ENCODE peak calls at places on chromosome 18, in five cellular contexts. One of them, this sample, is unnamed.

GRCh38 chr18:48931680-48932461 is 18.9 kb downstream of the SMAD7 start:
- DNase-seq in adrenal gland: no peak
- DNase-seq in H54: no peak
- DNase-seq in GM12891: no peak
- DNase-seq in sigmoid colon: no peak
- DNase-seq in this sample: peak

GRCh38 chr18:58364867-58365533 is 263.9 kb downstream of the ALPK2 start:
- DNase-seq in adrenal gland: no peak
- DNase-seq in GM12891: no peak
- DNase-seq in sigmoid colon: no peak
- DNase-seq in H54: peak
- DNase-seq in this sample: no peak

GRCh38 chr18:11310476-11311086 is 161.2 kb upstream of the PIEZO2 start:
- DNase-seq in GM12891: peak
- DNase-seq in adrenal gland: peak
- DNase-seq in H54: no peak
- DNase-seq in sigmoid colon: no peak
- DNase-seq in this sample: peak

GRCh38 chr18:58640428-58640805 is 11.5 kb upstream of the ALPK2 start:
- DNase-seq in GM12891: no peak
- DNase-seq in sigmoid colon: no peak
- DNase-seq in adrenal gland: no peak
- DNase-seq in H54: no peak
- DNase-seq in this sample: no peak

GRCh38 chr18:24170389-24170788 is 31.5 kb downstream of the CABYR start:
- DNase-seq in H54: no peak
- DNase-seq in sigmoid colon: no peak
- DNase-seq in adrenal gland: no peak
- DNase-seq in GM12891: no peak
- DNase-seq in this sample: no peak

GRCh38 chr18:23994361-23994902 is 20.1 kb upstream of the TTC39C start:
- DNase-seq in GM12891: no peak
- DNase-seq in H54: peak
- DNase-seq in adrenal gland: peak
- DNase-seq in sigmoid colon: peak
- DNase-seq in this sample: no peak

GRCh38 chr18:63834471-63835113 is 52.9 kb upstream of the SERPINB2 start:
- DNase-seq in adrenal gland: no peak
- DNase-seq in H54: no peak
- DNase-seq in sigmoid colon: no peak
- DNase-seq in GM12891: no peak
- DNase-seq in this sample: no peak

GRCh38 chr18:59813942-59814341 is 85.9 kb upstream of the PMAIP1 start:
- DNase-seq in GM12891: no peak
- DNase-seq in sigmoid colon: no peak
- DNase-seq in H54: no peak
- DNase-seq in adrenal gland: no peak
- DNase-seq in this sample: no peak

GRCh38 chr18:50527636-50528307 is 32.1 kb upstream of the MAPK4 start:
- DNase-seq in adrenal gland: no peak
- DNase-seq in H54: no peak
- DNase-seq in sigmoid colon: no peak
- DNase-seq in GM12891: no peak
- DNase-seq in this sample: no peak

GRCh38 chr18:13447621-13448020 is 229.1 kb downstream of the LDLRAD4 start:
- DNase-seq in adrenal gland: no peak
- DNase-seq in sigmoid colon: no peak
- DNase-seq in GM12891: no peak
- DNase-seq in H54: no peak
- DNase-seq in this sample: no peak

GRCh38 chr18:33652645-33653044 is 74.6 kb downstream of the ASXL3 start:
- DNase-seq in adrenal gland: no peak
- DNase-seq in H54: no peak
- DNase-seq in sigmoid colon: no peak
- DNase-seq in GM12891: no peak
- DNase-seq in this sample: no peak

GRCh38 chr18:9705183-9705864 is 2.8 kb upstream of the RAB31 start:
- DNase-seq in sigmoid colon: peak
- DNase-seq in GM12891: no peak
- DNase-seq in adrenal gland: no peak
- DNase-seq in H54: peak
- DNase-seq in this sample: no peak

GRCh38 chr18:13500227-13500865 is 226.0 kb downstream of the FAM210A start:
- DNase-seq in adrenal gland: no peak
- DNase-seq in sigmoid colon: no peak
- DNase-seq in H54: peak
- DNase-seq in GM12891: no peak
- DNase-seq in this sample: no peak

GRCh38 chr18:57784034-57784815 is 18.9 kb downstream of the ATP8B1 start:
- DNase-seq in adrenal gland: no peak
- DNase-seq in H54: no peak
- DNase-seq in sigmoid colon: no peak
- DNase-seq in GM12891: no peak
- DNase-seq in this sample: no peak

GRCh38 chr18:25830787-25831186 is 259.6 kb downstream of the SS18 start:
- DNase-seq in GM12891: no peak
- DNase-seq in H54: no peak
- DNase-seq in adrenal gland: peak
- DNase-seq in sigmoid colon: no peak
- DNase-seq in this sample: no peak

GRCh38 chr18:65221736-65222135 is 529.1 kb upstream of the CDH7 start:
- DNase-seq in sigmoid colon: no peak
- DNase-seq in adrenal gland: no peak
- DNase-seq in H54: no peak
- DNase-seq in GM12891: no peak
- DNase-seq in this sample: no peak

GRCh38 chr18:67717800-67718199 is 201.3 kb upstream of the DSEL start:
- DNase-seq in sigmoid colon: no peak
- DNase-seq in H54: no peak
- DNase-seq in GM12891: no peak
- DNase-seq in adrenal gland: no peak
- DNase-seq in this sample: no peak

GRCh38 chr18:48641981-48642380 is 103.2 kb downstream of the CTIF start:
- DNase-seq in sigmoid colon: no peak
- DNase-seq in adrenal gland: no peak
- DNase-seq in H54: no peak
- DNase-seq in GM12891: no peak
- DNase-seq in this sample: no peak

GRCh38 chr18:36719630-36720029 is 109.2 kb downstream of the TPGS2 start:
- DNase-seq in H54: no peak
- DNase-seq in GM12891: no peak
- DNase-seq in sigmoid colon: no peak
- DNase-seq in adrenal gland: no peak
- DNase-seq in this sample: no peak

GRCh38 chr18:71784777-71785176 is 759.4 kb downstream of the CBLN2 start:
- DNase-seq in H54: no peak
- DNase-seq in sigmoid colon: no peak
- DNase-seq in adrenal gland: no peak
- DNase-seq in GM12891: no peak
- DNase-seq in this sample: peak

GRCh38 chr18:62379051-62379450 is 53.9 kb downstream of the TNFRSF11A start:
- DNase-seq in adrenal gland: no peak
- DNase-seq in H54: peak
- DNase-seq in sigmoid colon: no peak
- DNase-seq in GM12891: no peak
- DNase-seq in this sample: no peak

GRCh38 chr18:78242796-78243195 is 736.8 kb upstream of the SALL3 start:
- DNase-seq in H54: no peak
- DNase-seq in sigmoid colon: no peak
- DNase-seq in GM12891: no peak
- DNase-seq in adrenal gland: no peak
- DNase-seq in this sample: no peak

GRCh38 chr18:12254137-12254819 is at the start of gene CIDEA:
- DNase-seq in GM12891: no peak
- DNase-seq in sigmoid colon: no peak
- DNase-seq in adrenal gland: no peak
- DNase-seq in H54: no peak
- DNase-seq in this sample: no peak

GRCh38 chr18:79988079-79988924 is at the start of gene TXNL4A:
- DNase-seq in H54: peak
- DNase-seq in adrenal gland: peak
- DNase-seq in sigmoid colon: peak
- DNase-seq in GM12891: peak
- DNase-seq in this sample: peak
- TF ChIP-seq POLR2A in H54: peak
- TF ChIP-seq POLR2A in adrenal gland: peak
- TF ChIP-seq POLR2A in sigmoid colon: peak
- TF ChIP-seq POLR2A in GM12891: peak
- TF ChIP-seq POLR2A in this sample: peak

DNA sequence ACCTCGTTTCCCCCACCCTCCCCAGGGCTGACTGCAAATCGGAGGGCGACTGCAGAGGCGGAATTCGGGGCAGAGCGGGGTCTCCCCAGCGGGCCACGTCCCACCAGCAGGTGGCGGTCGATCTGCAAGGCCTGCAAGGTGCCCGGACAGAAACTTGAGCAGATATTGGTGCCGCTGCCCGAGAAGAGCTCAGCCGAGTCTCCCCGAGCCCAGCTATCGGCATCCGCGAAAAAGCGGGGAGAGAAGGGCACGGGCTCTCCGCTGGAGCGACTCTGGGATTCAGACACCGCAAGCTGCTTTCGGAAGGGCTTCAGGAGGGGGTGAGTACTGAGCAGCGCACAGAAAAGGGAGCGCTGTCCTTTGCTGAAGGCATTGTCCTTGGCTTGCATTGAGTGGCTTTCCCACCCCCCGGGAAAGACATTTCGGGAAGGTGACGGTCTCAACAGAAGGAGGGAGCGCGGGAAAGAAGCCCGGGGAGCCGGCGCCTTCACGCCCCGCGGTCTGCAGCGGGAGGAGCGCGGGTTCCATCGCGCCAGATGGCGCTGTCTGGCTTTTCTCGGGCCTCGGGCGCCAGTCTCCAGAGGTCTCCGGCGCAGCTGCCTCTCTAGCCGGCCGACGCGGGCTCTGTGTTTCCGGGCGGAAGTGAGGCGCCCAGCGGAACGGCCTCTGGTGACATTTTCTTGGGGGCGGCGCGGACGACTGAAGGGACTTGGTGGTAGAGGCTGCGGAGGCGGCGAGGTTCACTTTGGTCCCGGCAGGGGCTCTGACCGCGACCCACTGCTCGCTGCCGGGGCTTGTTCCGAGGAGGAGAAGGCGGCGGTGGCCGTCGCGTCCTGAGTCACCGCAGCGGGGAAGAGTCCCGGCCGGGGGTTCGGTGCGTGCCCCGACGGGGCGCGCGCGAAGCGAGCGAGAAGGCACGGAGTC is 69.5 kb downstream of the HAUS1 start:
- DNase-seq in H54: peak
- DNase-seq in adrenal gland: peak
- DNase-seq in GM12891: peak
- DNase-seq in sigmoid colon: peak
- DNase-seq in this sample: peak
- TF ChIP-seq POLR2A in H54: peak
- TF ChIP-seq POLR2A in adrenal gland: no peak
- TF ChIP-seq POLR2A in GM12891: peak
- TF ChIP-seq POLR2A in sigmoid colon: peak
- TF ChIP-seq POLR2A in this sample: peak

DNA sequence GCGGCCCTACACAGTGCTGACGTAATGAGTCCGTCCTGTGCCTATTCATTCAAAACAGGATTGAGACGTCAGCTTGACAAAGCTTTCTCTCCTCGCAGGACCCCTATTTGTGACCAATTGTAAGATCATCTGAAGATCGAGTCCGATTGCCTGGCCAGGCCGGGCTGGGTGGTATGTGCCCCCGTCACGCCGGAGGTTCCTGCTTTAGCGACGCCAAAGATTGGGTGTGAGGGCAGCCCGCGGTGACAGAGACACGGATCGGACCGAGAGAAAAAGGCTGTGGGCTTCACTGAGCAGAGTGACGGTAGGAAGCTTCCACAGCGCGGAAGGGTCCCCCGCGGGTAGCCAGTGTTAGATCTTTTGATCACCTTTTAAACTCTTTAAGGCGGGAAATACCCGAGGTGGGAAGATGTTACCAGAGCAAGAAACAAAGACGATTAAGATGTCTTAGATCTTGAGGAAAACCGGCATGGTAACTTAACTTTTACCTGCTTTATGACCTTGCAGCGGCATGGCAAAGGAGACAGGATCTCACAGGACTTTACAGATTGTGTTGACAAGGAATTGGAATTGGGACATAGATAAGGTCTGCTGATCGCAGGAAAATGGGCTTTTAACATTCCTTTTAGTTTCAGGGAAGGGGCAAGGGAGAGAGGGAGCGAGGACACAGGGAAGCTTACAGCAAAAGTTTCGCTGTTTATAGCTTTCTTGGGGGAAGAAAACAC is 220.0 kb downstream of the METTL4 start:
- DNase-seq in H54: no peak
- DNase-seq in sigmoid colon: no peak
- DNase-seq in adrenal gland: no peak
- DNase-seq in GM12891: no peak
- DNase-seq in this sample: no peak
- TF ChIP-seq POLR2A in H54: no peak
- TF ChIP-seq POLR2A in sigmoid colon: no peak
- TF ChIP-seq POLR2A in adrenal gland: no peak
- TF ChIP-seq POLR2A in GM12891: no peak
- TF ChIP-seq POLR2A in this sample: no peak

DNA sequence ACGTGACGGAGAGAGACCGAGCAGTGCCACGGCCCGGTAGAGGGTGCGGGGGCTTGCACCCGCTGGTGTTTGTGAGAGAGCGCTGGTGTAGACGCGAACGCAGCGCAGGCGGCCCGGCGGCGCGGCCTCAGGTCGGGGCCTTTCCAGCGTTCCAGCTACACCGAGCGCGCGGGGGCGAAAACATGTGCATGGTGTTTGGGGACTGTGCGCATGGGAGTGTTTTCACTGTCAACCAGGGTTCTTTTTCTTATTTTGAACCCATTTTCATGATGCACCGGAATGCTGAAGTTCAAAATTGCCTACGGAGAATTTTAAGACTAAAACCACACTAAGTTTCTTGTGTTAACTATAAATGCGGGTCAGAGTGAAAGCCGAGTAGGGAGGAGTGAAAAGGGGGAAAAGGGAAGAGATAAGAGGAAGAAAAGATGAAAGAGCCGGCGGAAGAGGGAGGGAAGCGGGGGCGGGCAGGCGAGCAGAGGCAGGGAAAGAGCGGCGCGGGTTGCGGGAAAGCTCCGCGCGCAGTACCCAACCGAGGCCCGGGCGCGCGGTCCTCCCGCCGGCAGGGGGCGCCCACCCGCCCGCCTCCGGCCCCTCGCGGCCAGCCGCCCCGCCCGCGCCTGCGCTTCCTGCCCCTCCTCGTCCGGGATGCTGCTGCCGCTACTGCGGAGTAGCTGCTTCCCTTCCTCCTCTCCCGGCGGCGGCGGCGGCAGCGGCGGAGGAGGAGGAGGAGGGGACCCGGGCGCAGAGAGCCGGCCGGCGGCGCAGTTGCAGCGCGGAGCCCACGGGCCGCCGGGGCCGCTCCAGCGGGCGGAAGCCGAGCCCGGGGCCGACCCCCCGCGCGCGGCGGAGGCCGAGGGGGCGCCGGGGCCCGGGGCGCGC is at the start of gene RAB12:
- DNase-seq in sigmoid colon: peak
- DNase-seq in GM12891: peak
- DNase-seq in adrenal gland: peak
- DNase-seq in H54: peak
- DNase-seq in this sample: peak
- TF ChIP-seq POLR2A in sigmoid colon: no peak
- TF ChIP-seq POLR2A in GM12891: no peak
- TF ChIP-seq POLR2A in adrenal gland: peak
- TF ChIP-seq POLR2A in H54: peak
- TF ChIP-seq POLR2A in this sample: peak